ENCODE peak calls at places on chromosomes 6 and 20, in four cellular contexts. One of them, this sample, is unnamed. For H3K79me1, the result is how much of the 10 kb centered on the place peaks cover.

GRCh38 chr6:15843764-15844163 is 180.9 kb upstream of the DTNBP1 start:
- DNase-seq in IMR-90: no peak
- DNase-seq in mesenchymal stem cell: no peak
- DNase-seq in neuronal stem cell: no peak
- DNase-seq in this sample: no peak

GRCh38 chr6:68695403-68695802 is 60.3 kb downstream of the ADGRB3 start:
- DNase-seq in neuronal stem cell: no peak
- DNase-seq in IMR-90: no peak
- DNase-seq in mesenchymal stem cell: no peak
- DNase-seq in this sample: no peak

GRCh38 chr20:47150403-47151152 is 205.9 kb downstream of the ZMYND8 start:
- DNase-seq in mesenchymal stem cell: peak
- DNase-seq in IMR-90: peak
- DNase-seq in neuronal stem cell: peak
- DNase-seq in this sample: peak

GRCh38 chr6:122202576-122203137 is 196.8 kb upstream of the HSF2 start:
- DNase-seq in neuronal stem cell: no peak
- DNase-seq in mesenchymal stem cell: peak
- DNase-seq in IMR-90: no peak
- DNase-seq in this sample: peak

GRCh38 chr20:62427172-62428007 is at the start of gene RBBP8NL:
- DNase-seq in neuronal stem cell: no peak
- DNase-seq in IMR-90: no peak
- DNase-seq in mesenchymal stem cell: no peak
- DNase-seq in this sample: peak

GRCh38 chr6:3057063-3057462 is 11.2 kb upstream of the RIPK1 start:
- DNase-seq in mesenchymal stem cell: no peak
- DNase-seq in IMR-90: no peak
- DNase-seq in neuronal stem cell: no peak
- DNase-seq in this sample: no peak

GRCh38 chr6:122878809-122879208 is 89.8 kb downstream of the SMPDL3A start:
- DNase-seq in mesenchymal stem cell: no peak
- DNase-seq in neuronal stem cell: no peak
- DNase-seq in IMR-90: no peak
- DNase-seq in this sample: no peak

GRCh38 chr6:82882363-82883033 is 183.1 kb downstream of the UBE3D start:
- DNase-seq in neuronal stem cell: no peak
- DNase-seq in IMR-90: no peak
- DNase-seq in mesenchymal stem cell: no peak
- DNase-seq in this sample: no peak

GRCh38 chr20:54199721-54200176 is 8.1 kb upstream of the PFDN4 start:
- DNase-seq in neuronal stem cell: peak
- DNase-seq in IMR-90: peak
- DNase-seq in mesenchymal stem cell: peak
- DNase-seq in this sample: peak

GRCh38 chr20:58876437-58876836 is 23.9 kb downstream of the GNAS start:
- DNase-seq in neuronal stem cell: no peak
- DNase-seq in mesenchymal stem cell: no peak
- DNase-seq in IMR-90: peak
- DNase-seq in this sample: no peak

GRCh38 chr6:3278691-3279090 is 19.9 kb downstream of the PSMG4 start:
- DNase-seq in neuronal stem cell: no peak
- DNase-seq in mesenchymal stem cell: no peak
- DNase-seq in IMR-90: no peak
- DNase-seq in this sample: no peak

GRCh38 chr6:2855061-2855519 is 13.4 kb upstream of the SERPINB1 start:
- DNase-seq in IMR-90: no peak
- DNase-seq in neuronal stem cell: no peak
- DNase-seq in mesenchymal stem cell: peak
- DNase-seq in this sample: peak

GRCh38 chr6:5671162-5671561 is 335.6 kb downstream of the NRN1 start:
- DNase-seq in IMR-90: peak
- DNase-seq in neuronal stem cell: no peak
- DNase-seq in mesenchymal stem cell: peak
- DNase-seq in this sample: peak

GRCh38 chr6:26197736-26198625 is 110.8 kb downstream of the HFE start:
- DNase-seq in mesenchymal stem cell: peak
- DNase-seq in IMR-90: peak
- DNase-seq in neuronal stem cell: no peak
- DNase-seq in this sample: peak

GRCh38 chr20:41738584-41739193 is 120.5 kb upstream of the CHD6 start:
- DNase-seq in mesenchymal stem cell: peak
- DNase-seq in neuronal stem cell: peak
- DNase-seq in IMR-90: peak
- DNase-seq in this sample: peak

GRCh38 chr20:1619861-1620444 is at the start of gene SIRPB1:
- DNase-seq in IMR-90: peak
- DNase-seq in neuronal stem cell: no peak
- DNase-seq in mesenchymal stem cell: no peak
- DNase-seq in this sample: no peak

GRCh38 chr6:131756039-131756438 is 45.2 kb upstream of the CTAGE9 start:
- DNase-seq in IMR-90: no peak
- DNase-seq in mesenchymal stem cell: no peak
- DNase-seq in neuronal stem cell: no peak
- DNase-seq in this sample: no peak

GRCh38 chr6:157381631-157382621 is 936 bp downstream of the ZDHHC14 start:
- DNase-seq in neuronal stem cell: no peak
- DNase-seq in mesenchymal stem cell: peak
- DNase-seq in IMR-90: peak
- DNase-seq in this sample: peak

GRCh38 chr6:2127484-2127911 is 117.9 kb downstream of the GMDS start:
- DNase-seq in mesenchymal stem cell: no peak
- DNase-seq in neuronal stem cell: no peak
- DNase-seq in IMR-90: no peak
- DNase-seq in this sample: no peak

GRCh38 chr6:108250240-108250866 is 10.5 kb downstream of the SNX3 start:
- DNase-seq in IMR-90: peak
- DNase-seq in mesenchymal stem cell: peak
- DNase-seq in neuronal stem cell: no peak
- DNase-seq in this sample: peak

GRCh38 chr6:45184040-45184439 is 144.1 kb upstream of the RUNX2 start:
- DNase-seq in mesenchymal stem cell: no peak
- DNase-seq in IMR-90: no peak
- DNase-seq in neuronal stem cell: no peak
- DNase-seq in this sample: no peak

GRCh38 chr6:21595265-21595950 is 1.9 kb downstream of the SOX4 start:
- DNase-seq in mesenchymal stem cell: peak
- DNase-seq in IMR-90: no peak
- DNase-seq in neuronal stem cell: no peak
- DNase-seq in this sample: peak

DNA sequence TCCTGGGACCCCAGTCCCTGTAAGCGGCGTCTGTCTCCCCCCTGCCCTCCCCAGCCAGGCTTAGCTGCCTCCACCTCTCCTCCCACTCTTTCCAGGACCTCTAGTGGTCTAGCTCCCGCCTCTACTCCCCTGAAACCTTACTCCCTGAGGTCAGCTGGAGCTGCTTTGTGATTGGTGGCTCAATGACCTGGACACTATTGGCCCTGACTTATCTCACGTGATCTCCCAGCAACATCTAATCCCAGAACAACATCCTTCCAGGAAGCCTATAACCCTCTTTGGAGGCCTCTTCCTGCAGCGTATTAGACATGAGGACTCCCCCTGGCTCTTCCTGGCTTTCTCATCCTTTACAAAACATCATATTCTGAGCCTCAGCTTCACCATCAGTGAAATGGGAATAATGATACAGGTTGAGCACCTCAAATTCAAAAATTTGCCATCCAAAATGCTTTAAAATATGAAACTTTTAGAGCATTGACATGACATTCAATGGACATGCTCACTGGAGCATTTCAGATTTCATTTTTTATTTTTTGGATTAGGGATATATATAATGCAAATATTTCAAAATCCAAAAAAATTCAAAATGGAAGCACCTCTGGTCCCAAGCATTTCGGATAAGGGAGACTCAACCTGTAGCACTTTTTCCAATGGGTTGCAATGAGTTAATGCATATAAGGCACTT is 16.3 kb upstream of the SRC start:
- DNase-seq in mesenchymal stem cell: no peak
- DNase-seq in IMR-90: no peak
- DNase-seq in neuronal stem cell: no peak
- DNase-seq in this sample: peak
- H3K79me1 ChIP-seq in mesenchymal stem cell: under half
- H3K79me1 ChIP-seq in IMR-90: under half
- H3K79me1 ChIP-seq in neuronal stem cell: under half
- H3K79me1 ChIP-seq in this sample: under half

DNA sequence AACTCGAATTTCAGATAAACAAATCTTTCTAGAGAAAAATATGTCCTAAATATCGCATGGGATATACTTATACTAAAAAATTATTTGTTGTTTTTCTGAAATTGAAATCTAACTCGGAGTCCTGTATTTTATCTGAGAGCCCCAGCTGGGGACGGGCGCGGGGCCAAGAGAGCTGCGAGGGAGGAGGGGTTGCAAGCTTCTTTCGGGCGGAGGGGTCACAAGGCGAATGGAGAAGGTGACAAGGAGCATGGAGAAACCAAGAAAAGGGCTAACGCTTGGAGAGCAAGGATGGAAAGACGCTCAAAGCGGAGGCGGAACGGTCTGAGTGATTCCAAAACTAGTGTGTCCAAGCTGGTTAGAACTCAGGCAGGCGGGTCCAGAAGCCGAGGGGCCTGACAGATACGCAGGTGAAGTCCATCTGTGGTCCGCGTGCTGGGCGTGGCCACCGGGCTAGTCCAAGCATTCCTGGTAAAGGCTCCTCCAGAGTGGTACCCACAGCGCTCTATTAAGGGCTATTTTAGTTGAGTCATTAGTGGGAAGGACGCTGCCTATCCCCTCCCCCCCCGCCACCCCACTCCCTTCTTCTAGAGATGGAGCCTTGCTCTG is 41.5 kb upstream of the ZNFX1 start:
- DNase-seq in mesenchymal stem cell: no peak
- DNase-seq in IMR-90: no peak
- DNase-seq in neuronal stem cell: no peak
- DNase-seq in this sample: no peak
- H3K4ac ChIP-seq in mesenchymal stem cell: no peak
- H3K4ac ChIP-seq in IMR-90: no peak
- H3K4ac ChIP-seq in neuronal stem cell: no peak
- H3K4ac ChIP-seq in this sample: no peak

DNA sequence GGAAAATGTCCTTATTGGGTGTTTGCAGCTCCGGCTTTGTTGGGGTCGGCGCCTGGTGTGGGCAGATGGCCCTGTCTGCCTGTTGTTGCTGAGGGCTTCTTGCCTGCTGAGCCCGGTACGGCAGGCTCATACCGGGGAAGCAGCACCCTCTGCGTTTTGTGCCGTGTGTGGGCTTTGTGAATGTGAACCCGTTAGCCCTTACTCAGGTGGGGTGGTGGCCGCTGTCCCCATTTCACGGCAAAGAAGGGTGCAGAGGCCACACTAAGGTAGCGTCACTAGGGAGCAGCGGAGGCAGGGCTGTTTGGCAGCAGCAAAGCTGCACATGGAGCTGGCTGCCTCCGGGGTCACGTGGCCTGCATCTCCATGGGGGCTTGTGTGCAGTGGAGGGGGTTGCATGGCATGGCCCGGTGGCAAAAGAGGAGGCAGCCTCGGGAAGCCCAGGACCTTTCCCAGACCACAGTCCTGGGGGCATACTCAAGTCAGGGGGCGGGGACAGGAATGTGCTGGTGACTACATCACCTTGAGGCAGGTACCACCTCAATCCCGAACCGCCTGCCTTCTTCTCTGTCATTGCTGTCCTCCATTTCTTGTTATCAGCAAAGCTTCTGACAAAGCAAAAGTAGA is 47.3 kb upstream of the SRF start:
- DNase-seq in neuronal stem cell: no peak
- DNase-seq in mesenchymal stem cell: no peak
- DNase-seq in IMR-90: no peak
- DNase-seq in this sample: peak
- H3K79me1 ChIP-seq in neuronal stem cell: under half
- H3K79me1 ChIP-seq in mesenchymal stem cell: under half
- H3K79me1 ChIP-seq in IMR-90: half or more
- H3K79me1 ChIP-seq in this sample: half or more

DNA sequence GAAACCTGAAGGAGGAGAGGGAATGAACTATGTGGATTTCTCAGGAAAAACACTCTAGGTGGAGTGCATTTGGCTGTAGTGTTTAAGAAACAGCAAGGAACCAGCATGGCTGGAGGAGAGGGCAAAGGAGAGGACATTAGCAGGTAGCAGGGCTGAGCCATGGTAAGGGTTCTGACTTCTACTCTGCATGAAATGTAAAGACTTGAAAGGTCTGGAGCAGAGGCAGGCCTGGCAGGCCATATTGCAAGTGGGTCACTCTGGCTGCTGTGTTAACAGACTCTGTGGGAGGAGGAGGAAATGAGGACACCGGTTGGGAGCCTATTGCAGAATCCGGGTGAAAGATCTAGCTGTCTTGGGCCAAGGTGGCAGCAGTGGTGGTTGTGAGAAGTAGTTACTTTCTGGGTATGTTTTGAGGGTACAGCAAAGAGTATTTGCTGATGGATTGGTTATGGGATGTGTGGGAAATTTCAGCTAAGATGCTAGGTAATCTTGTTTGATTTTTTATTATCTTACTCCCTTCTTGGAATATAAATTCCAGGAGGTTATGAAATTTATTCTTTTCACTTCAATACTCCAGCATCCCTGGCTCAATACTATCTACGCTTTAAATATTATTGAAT is 115.9 kb upstream of the BCLAF1 start:
- DNase-seq in neuronal stem cell: no peak
- DNase-seq in IMR-90: no peak
- DNase-seq in mesenchymal stem cell: no peak
- DNase-seq in this sample: no peak
- H3K4ac ChIP-seq in neuronal stem cell: no peak
- H3K4ac ChIP-seq in IMR-90: no peak
- H3K4ac ChIP-seq in mesenchymal stem cell: no peak
- H3K4ac ChIP-seq in this sample: no peak

GRCh38 chr20:38113401-38114325 is 51.4 kb downstream of the TGM2 start:
- DNase-seq in mesenchymal stem cell: no peak
- DNase-seq in IMR-90: no peak
- DNase-seq in neuronal stem cell: no peak
- DNase-seq in this sample: peak

GRCh38 chr20:38112249-38112942 is 52.7 kb downstream of the TGM2 start:
- DNase-seq in mesenchymal stem cell: no peak
- DNase-seq in IMR-90: no peak
- DNase-seq in neuronal stem cell: no peak
- DNase-seq in this sample: no peak

GRCh38 chr20:38114353-38114791 is 50.7 kb downstream of the TGM2 start:
- DNase-seq in IMR-90: peak
- DNase-seq in neuronal stem cell: no peak
- DNase-seq in mesenchymal stem cell: peak
- DNase-seq in this sample: no peak

GRCh38 chr20:38111366-38112232 is 53.5 kb downstream of the TGM2 start:
- DNase-seq in neuronal stem cell: no peak
- DNase-seq in mesenchymal stem cell: no peak
- DNase-seq in IMR-90: no peak
- DNase-seq in this sample: no peak

GRCh38 chr20:38112943-38113294 is 52.2 kb downstream of the TGM2 start:
- DNase-seq in mesenchymal stem cell: no peak
- DNase-seq in neuronal stem cell: no peak
- DNase-seq in IMR-90: no peak
- DNase-seq in this sample: no peak
- H3K79me1 ChIP-seq in mesenchymal stem cell: under half
- H3K79me1 ChIP-seq in neuronal stem cell: under half
- H3K79me1 ChIP-seq in IMR-90: under half
- H3K79me1 ChIP-seq in this sample: under half

GRCh38 chr20:57562541-57563465 is 1.9 kb downstream of the PCK1 start:
- DNase-seq in mesenchymal stem cell: no peak
- DNase-seq in IMR-90: no peak
- DNase-seq in neuronal stem cell: no peak
- DNase-seq in this sample: no peak
- H3K4ac ChIP-seq in mesenchymal stem cell: no peak
- H3K4ac ChIP-seq in IMR-90: no peak
- H3K4ac ChIP-seq in neuronal stem cell: no peak
- H3K4ac ChIP-seq in this sample: no peak